ENCODE peak calls at places on chromosomes 6 and 20, in six cellular contexts. H, K, U, F, T and E are unnamed samples.

GRCh38 chr6:85130743-85131142 is 319.1 kb upstream of the NT5E start:
- DNase-seq in H (no peak), K (no peak), U (no peak), F (no peak), T (no peak), E (no peak)

GRCh38 chr6:112035446-112035845 is 18.5 kb upstream of the CCN6 start:
- DNase-seq in H (no peak), K (no peak), U (no peak), F (peak), T (no peak), E (no peak)

GRCh38 chr6:47733879-47734558 is 35.6 kb downstream of the ADGRF4 start:
- DNase-seq in H (no peak), K (no peak), U (no peak), F (peak), T (peak), E (no peak)

GRCh38 chr6:82182756-82183155 is 64.8 kb downstream of the IBTK start:
- DNase-seq in H (no peak), K (peak), U (peak), F (peak), T (no peak), E (no peak)

GRCh38 chr6:33694401-33694931 is 17.0 kb downstream of the UQCC2 start:
- DNase-seq in H (no peak), K (peak), U (no peak), F (peak), T (peak), E (peak)

GRCh38 chr6:11317885-11318771 is 85.7 kb upstream of the NEDD9 start:
- DNase-seq in H (no peak), K (peak), U (peak), F (peak), T (no peak), E (no peak)

GRCh38 chr6:90338409-90338808 is 41.8 kb upstream of the BACH2 start:
- DNase-seq in H (no peak), K (peak), U (no peak), F (no peak), T (no peak), E (no peak)

GRCh38 chr20:32917191-32917950 is 58.6 kb downstream of the EFCAB8 start:
- DNase-seq in H (no peak), K (no peak), U (no peak), F (no peak), T (no peak), E (no peak)